ENCODE peak calls at places on chromosomes 5 and 9, in four cellular contexts. J is HCT116, Y is GM23338, C is GM23248. A is an unnamed sample.

GRCh38 chr9:95224371-95225015 is 93.0 kb downstream of the FANCC start:
- DNase-seq in C (peak), J (no peak), Y (no peak), A (no peak)

GRCh38 chr5:93569295-93570164 is 11.5 kb downstream of the NR2F1-AS1 start:
- DNase-seq in Y (peak), C (no peak), J (no peak), A (no peak)

GRCh38 chr9:91426123-91426745 is 2.6 kb upstream of the NFIL3 start:
- DNase-seq in J (peak), Y (peak), C (peak), A (peak)

GRCh38 chr5:622946-623522 is 10.9 kb downstream of the CEP72 start:
- DNase-seq in C (no peak), Y (no peak), J (no peak), A (no peak)

GRCh38 chr5:40497573-40497972 is 182.1 kb upstream of the PTGER4 start:
- DNase-seq in Y (peak), J (no peak), C (peak), A (no peak)

GRCh38 chr9:76658510-76659231 is 105.6 kb upstream of the PCA3 start:
- DNase-seq in C (peak), Y (peak), J (peak), A (peak)

GRCh38 chr5:75335952-75336624 is 932 bp upstream of the HMGCR start:
- DNase-seq in C (peak), Y (peak), J (peak), A (peak)

GRCh38 chr5:81134566-81134965 is 98.6 kb upstream of the CKMT2 start:
- DNase-seq in C (no peak), Y (no peak), J (no peak), A (no peak)

GRCh38 chr5:98794001-98794400 is 20.5 kb downstream of the RGMB start:
- DNase-seq in Y (no peak), J (no peak), C (peak), A (no peak)

GRCh38 chr9:28004900-28005299 is 431.6 kb upstream of the C9orf72 start:
- DNase-seq in C (no peak), Y (no peak), J (no peak), A (no peak)

GRCh38 chr9:127761491-127761904 is 17.0 kb downstream of the SH2D3C start:
- DNase-seq in J (no peak), C (no peak), Y (no peak), A (no peak)

GRCh38 chr9:76610009-76610352 is 151.0 kb downstream of the GCNT1 start:
- DNase-seq in Y (no peak), C (peak), J (no peak), A (no peak)

GRCh38 chr5:68320094-68320986 is 104.8 kb downstream of the PIK3R1 start:
- DNase-seq in C (peak), J (no peak), Y (no peak), A (no peak)

GRCh38 chr9:100775912-100776311 is 198.0 kb downstream of the CAVIN4 start:
- DNase-seq in Y (no peak), C (no peak), J (no peak), A (no peak)

GRCh38 chr9:134556531-134557068 is 85.0 kb upstream of the COL5A1 start:
- DNase-seq in Y (no peak), C (peak), J (no peak), A (no peak)

GRCh38 chr5:179232091-179232490 is 113.2 kb downstream of the ADAMTS2 start:
- DNase-seq in C (no peak), J (no peak), Y (no peak), A (no peak)

GRCh38 chr5:168833936-168834335 is 254.8 kb upstream of the PANK3 start:
- DNase-seq in J (no peak), C (no peak), Y (peak), A (no peak)

GRCh38 chr9:78438765-78439164 is 141.8 kb downstream of the PSAT1 start:
- DNase-seq in C (no peak), Y (no peak), J (no peak), A (no peak)

GRCh38 chr5:54969856-54970828 is 15.3 kb downstream of the ESM1 start:
- DNase-seq in Y (no peak), C (peak), J (no peak), A (no peak)

GRCh38 chr5:158753354-158753753 is 346.4 kb downstream of the EBF1 start:
- DNase-seq in C (no peak), J (no peak), Y (no peak), A (peak)
- H3K4me3 ChIP-seq in C (peak), J (no peak), Y (no peak), A (peak)

GRCh38 chr9:135929656-135930445 is 22.5 kb upstream of the CAMSAP1 start:
- DNase-seq in Y (no peak), C (no peak), J (no peak), A (no peak)
- H3K4me2 ChIP-seq in Y (no peak), C (no peak), J (no peak), A (no peak)

GRCh38 chr5:14054965-14055963 is 87.9 kb upstream of the TRIO start:
- DNase-seq in Y (no peak), J (no peak), C (peak), A (no peak)
- TF ChIP-seq EZH2phosphoT487 in Y (no peak), J (no peak), C (no peak), A (no peak)

GRCh38 chr5:150190503-150190973 is 676 bp downstream of the SLC6A7 start:
- DNase-seq in J (no peak), Y (peak), C (no peak), A (no peak)
- H3K4me3 ChIP-seq in J (no peak), Y (peak), C (no peak), A (no peak)

GRCh38 chr5:172141949-172142319 is 46.1 kb downstream of the STK10 start:
- DNase-seq in J (no peak), C (no peak), Y (no peak), A (no peak)
- H3K4me2 ChIP-seq in J (no peak), C (no peak), Y (no peak), A (peak)

DNA sequence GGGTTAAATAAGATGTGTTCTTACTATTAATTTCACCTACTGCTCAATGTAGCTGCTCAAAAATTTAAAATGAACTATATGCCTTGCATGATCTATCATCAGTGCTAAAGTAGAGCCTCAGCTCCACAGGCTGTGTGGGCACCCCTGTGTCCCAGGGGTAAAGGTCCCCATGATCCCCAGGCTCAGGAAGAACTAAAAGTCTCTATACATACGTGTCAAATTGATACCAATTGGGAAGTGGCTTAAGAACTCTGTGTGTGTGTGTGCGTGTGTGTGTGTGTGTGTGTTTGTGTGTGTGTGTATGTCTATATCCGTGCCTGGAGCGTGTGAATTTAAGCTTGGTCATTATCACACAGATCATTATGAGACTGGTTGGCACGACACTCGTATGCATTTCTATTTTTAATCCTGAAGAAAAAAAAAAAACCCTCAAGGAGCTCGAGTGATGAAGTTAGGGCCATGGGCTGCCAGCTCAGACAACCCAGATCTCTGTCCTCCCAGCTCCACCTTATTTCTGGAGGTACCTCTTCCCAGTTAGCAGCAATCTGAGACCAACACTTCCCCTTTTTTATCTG is 45.9 kb upstream of the CTXN3 start:
- DNase-seq in Y (no peak), C (no peak), J (no peak), A (no peak)
- TF ChIP-seq EZH2phosphoT487 in Y (no peak), C (no peak), J (no peak), A (no peak)

GRCh38 chr5:136020001-136020382 is 8.8 kb upstream of the TGFBI start:
- DNase-seq in Y (no peak), J (no peak), C (no peak), A (no peak)

GRCh38 chr5:136021016-136021405 is 7.8 kb upstream of the TGFBI start:
- DNase-seq in J (no peak), C (peak), Y (no peak), A (no peak)

GRCh38 chr5:136016945-136017530 is 11.8 kb upstream of the TGFBI start:
- DNase-seq in C (peak), Y (no peak), J (peak), A (no peak)

GRCh38 chr5:136020383-136021015 is 8.3 kb upstream of the TGFBI start:
- DNase-seq in J (peak), Y (no peak), C (peak), A (no peak)

GRCh38 chr5:136018814-136019777 is 9.7 kb upstream of the TGFBI start:
- DNase-seq in Y (no peak), C (peak), J (no peak), A (no peak)
- H3K4me3 ChIP-seq in Y (no peak), C (peak), J (no peak), A (no peak)

DNA sequence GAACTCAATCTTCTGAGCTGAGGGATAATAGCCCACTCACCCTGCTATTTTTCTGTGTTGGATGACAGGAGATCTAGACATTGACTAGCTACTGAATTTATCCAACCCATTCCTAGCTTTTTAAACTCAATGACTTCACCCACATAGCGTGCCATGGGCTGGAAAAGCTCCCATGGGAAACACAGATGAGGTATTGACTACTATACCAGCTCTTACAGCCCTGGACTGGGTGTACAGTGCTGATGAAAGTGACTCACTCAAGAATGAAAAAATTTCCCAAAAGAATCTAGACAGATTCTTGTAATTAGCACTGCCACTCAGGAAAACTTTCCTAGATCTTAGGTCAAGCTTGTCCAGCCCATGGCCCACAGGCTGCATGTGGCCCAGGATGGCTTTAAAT is 72.7 kb upstream of the NREP start:
- DNase-seq in J (no peak), Y (no peak), C (peak), A (no peak)
- H3K4me2 ChIP-seq in J (no peak), Y (no peak), C (peak), A (no peak)

GRCh38 chr9:23824241-23825142 is 1.5 kb downstream of the ELAVL2 start:
- DNase-seq in C (peak), Y (peak), J (no peak), A (no peak)
- TF ChIP-seq EZH2phosphoT487 in C (no peak), Y (no peak), J (no peak), A (no peak)

GRCh38 chr5:138078006-138078643 is 5.7 kb upstream of the WNT8A start:
- DNase-seq in Y (no peak), J (no peak), C (no peak), A (no peak)
- H3K4me3 ChIP-seq in Y (no peak), J (no peak), C (no peak), A (no peak)